ENCODE peak calls at places on chromosome X, in seven cellular contexts. One of them, this sample, is unnamed.

GRCh38 chrX:137574102-137574783 is 8.3 kb downstream of the ZIC3 start:
- DNase-seq in fibroblast of the aortic adventitia: no peak
- DNase-seq in adrenal gland: no peak
- DNase-seq in breast epithelium: no peak
- DNase-seq in IMR-90: no peak
- DNase-seq in naive thymus-derived CD4-positive, alpha-beta T cell: no peak
- DNase-seq in fibroblast of mammary gland: no peak
- DNase-seq in this sample: peak

GRCh38 chrX:106035064-106035463 is 3.5 kb downstream of the SERPINA7 start:
- DNase-seq in fibroblast of the aortic adventitia: no peak
- DNase-seq in adrenal gland: no peak
- DNase-seq in breast epithelium: no peak
- DNase-seq in IMR-90: no peak
- DNase-seq in naive thymus-derived CD4-positive, alpha-beta T cell: no peak
- DNase-seq in fibroblast of mammary gland: no peak
- DNase-seq in this sample: no peak

GRCh38 chrX:101429934-101430333 is 21.9 kb downstream of the HNRNPH2 start:
- DNase-seq in fibroblast of the aortic adventitia: no peak
- DNase-seq in adrenal gland: no peak
- DNase-seq in breast epithelium: no peak
- DNase-seq in IMR-90: peak
- DNase-seq in naive thymus-derived CD4-positive, alpha-beta T cell: no peak
- DNase-seq in fibroblast of mammary gland: peak
- DNase-seq in this sample: no peak

GRCh38 chrX:19846995-19847790 is 40.2 kb downstream of the SH3KBP1 start:
- DNase-seq in fibroblast of the aortic adventitia: peak
- DNase-seq in adrenal gland: peak
- DNase-seq in breast epithelium: no peak
- DNase-seq in IMR-90: peak
- DNase-seq in naive thymus-derived CD4-positive, alpha-beta T cell: no peak
- DNase-seq in fibroblast of mammary gland: peak
- DNase-seq in this sample: no peak

GRCh38 chrX:9436812-9437211 is 28.0 kb upstream of the TBL1X start:
- DNase-seq in fibroblast of the aortic adventitia: no peak
- DNase-seq in adrenal gland: no peak
- DNase-seq in breast epithelium: no peak
- DNase-seq in IMR-90: no peak
- DNase-seq in naive thymus-derived CD4-positive, alpha-beta T cell: no peak
- DNase-seq in fibroblast of mammary gland: no peak
- DNase-seq in this sample: no peak

GRCh38 chrX:44431206-44431605 is 87.7 kb upstream of the EFHC2 start:
- DNase-seq in fibroblast of the aortic adventitia: no peak
- DNase-seq in adrenal gland: no peak
- DNase-seq in breast epithelium: no peak
- DNase-seq in IMR-90: peak
- DNase-seq in naive thymus-derived CD4-positive, alpha-beta T cell: no peak
- DNase-seq in fibroblast of mammary gland: peak
- DNase-seq in this sample: no peak

GRCh38 chrX:103258275-103258674 is 3.3 kb upstream of the TCEAL8 start:
- DNase-seq in fibroblast of the aortic adventitia: no peak
- DNase-seq in adrenal gland: no peak
- DNase-seq in breast epithelium: no peak
- DNase-seq in IMR-90: no peak
- DNase-seq in naive thymus-derived CD4-positive, alpha-beta T cell: no peak
- DNase-seq in fibroblast of mammary gland: no peak
- DNase-seq in this sample: no peak

GRCh38 chrX:126799059-126799458 is 20.5 kb upstream of the PRR32 start:
- DNase-seq in fibroblast of the aortic adventitia: no peak
- DNase-seq in adrenal gland: peak
- DNase-seq in breast epithelium: no peak
- DNase-seq in IMR-90: no peak
- DNase-seq in naive thymus-derived CD4-positive, alpha-beta T cell: no peak
- DNase-seq in fibroblast of mammary gland: no peak
- DNase-seq in this sample: no peak

GRCh38 chrX:48541140-48541814 is 1.8 kb downstream of the TBC1D25 start:
- DNase-seq in fibroblast of the aortic adventitia: no peak
- DNase-seq in adrenal gland: no peak
- DNase-seq in breast epithelium: no peak
- DNase-seq in IMR-90: no peak
- DNase-seq in naive thymus-derived CD4-positive, alpha-beta T cell: no peak
- DNase-seq in fibroblast of mammary gland: no peak
- DNase-seq in this sample: no peak

GRCh38 chrX:108699368-108699767 is 37.0 kb downstream of the IRS4 start:
- DNase-seq in fibroblast of the aortic adventitia: peak
- DNase-seq in adrenal gland: no peak
- DNase-seq in breast epithelium: no peak
- DNase-seq in IMR-90: peak
- DNase-seq in naive thymus-derived CD4-positive, alpha-beta T cell: no peak
- DNase-seq in fibroblast of mammary gland: peak
- DNase-seq in this sample: no peak

GRCh38 chrX:21374163-21374993 is at the start of gene CNKSR2:
- DNase-seq in fibroblast of the aortic adventitia: peak
- DNase-seq in adrenal gland: peak
- DNase-seq in breast epithelium: no peak
- DNase-seq in IMR-90: peak
- DNase-seq in naive thymus-derived CD4-positive, alpha-beta T cell: peak
- DNase-seq in fibroblast of mammary gland: peak
- DNase-seq in this sample: peak

GRCh38 chrX:19707472-19707871 is 179.9 kb downstream of the SH3KBP1 start:
- DNase-seq in fibroblast of the aortic adventitia: no peak
- DNase-seq in adrenal gland: peak
- DNase-seq in breast epithelium: no peak
- DNase-seq in IMR-90: no peak
- DNase-seq in naive thymus-derived CD4-positive, alpha-beta T cell: no peak
- DNase-seq in fibroblast of mammary gland: no peak
- DNase-seq in this sample: no peak

GRCh38 chrX:102959471-102959870 is 22.4 kb downstream of the RAB40AL start:
- DNase-seq in fibroblast of the aortic adventitia: peak
- DNase-seq in adrenal gland: no peak
- DNase-seq in breast epithelium: no peak
- DNase-seq in IMR-90: peak
- DNase-seq in naive thymus-derived CD4-positive, alpha-beta T cell: no peak
- DNase-seq in fibroblast of mammary gland: peak
- DNase-seq in this sample: no peak

DNA sequence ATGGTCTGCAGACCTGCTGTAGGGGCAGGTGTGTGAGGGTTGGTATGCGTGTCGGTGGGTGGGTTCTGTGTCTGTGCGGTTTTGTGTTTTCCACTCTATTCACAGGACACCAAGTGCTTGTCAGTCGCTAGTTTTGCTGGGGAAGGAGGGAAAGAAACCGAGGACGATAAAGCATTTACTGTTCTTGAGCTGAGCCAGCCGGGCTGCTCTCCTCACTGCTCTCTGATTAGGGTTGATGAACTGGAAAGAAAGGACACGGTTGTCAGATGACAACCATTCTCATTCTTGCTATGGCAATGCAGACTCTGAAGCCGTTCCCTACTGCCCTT is 808 bp downstream of the EGFL6 start:
- DNase-seq in fibroblast of the aortic adventitia: no peak
- DNase-seq in adrenal gland: no peak
- DNase-seq in breast epithelium: no peak
- DNase-seq in IMR-90: no peak
- DNase-seq in naive thymus-derived CD4-positive, alpha-beta T cell: no peak
- DNase-seq in fibroblast of mammary gland: no peak
- DNase-seq in this sample: no peak
- H3K4me3 ChIP-seq in fibroblast of the aortic adventitia: no peak
- H3K4me3 ChIP-seq in adrenal gland: no peak
- H3K4me3 ChIP-seq in breast epithelium: no peak
- H3K4me3 ChIP-seq in IMR-90: no peak
- H3K4me3 ChIP-seq in naive thymus-derived CD4-positive, alpha-beta T cell: no peak
- H3K4me3 ChIP-seq in fibroblast of mammary gland: no peak
- H3K4me3 ChIP-seq in this sample: no peak

GRCh38 chrX:40154229-40154852 is 56.6 kb upstream of the BCOR start:
- DNase-seq in fibroblast of the aortic adventitia: no peak
- DNase-seq in adrenal gland: peak
- DNase-seq in breast epithelium: no peak
- DNase-seq in IMR-90: no peak
- DNase-seq in naive thymus-derived CD4-positive, alpha-beta T cell: no peak
- DNase-seq in fibroblast of mammary gland: no peak
- DNase-seq in this sample: peak

GRCh38 chrX:40154853-40155616 is 57.3 kb upstream of the BCOR start:
- DNase-seq in fibroblast of the aortic adventitia: peak
- DNase-seq in adrenal gland: peak
- DNase-seq in breast epithelium: no peak
- DNase-seq in IMR-90: peak
- DNase-seq in naive thymus-derived CD4-positive, alpha-beta T cell: no peak
- DNase-seq in fibroblast of mammary gland: peak
- DNase-seq in this sample: no peak

GRCh38 chrX:40156472-40157227 is 58.9 kb upstream of the BCOR start:
- DNase-seq in fibroblast of the aortic adventitia: no peak
- DNase-seq in adrenal gland: no peak
- DNase-seq in breast epithelium: no peak
- DNase-seq in IMR-90: no peak
- DNase-seq in naive thymus-derived CD4-positive, alpha-beta T cell: no peak
- DNase-seq in fibroblast of mammary gland: no peak
- DNase-seq in this sample: no peak

GRCh38 chrX:40157228-40158035 is 59.7 kb upstream of the BCOR start:
- DNase-seq in fibroblast of the aortic adventitia: no peak
- DNase-seq in adrenal gland: no peak
- DNase-seq in breast epithelium: no peak
- DNase-seq in IMR-90: no peak
- DNase-seq in naive thymus-derived CD4-positive, alpha-beta T cell: no peak
- DNase-seq in fibroblast of mammary gland: no peak
- DNase-seq in this sample: no peak

DNA sequence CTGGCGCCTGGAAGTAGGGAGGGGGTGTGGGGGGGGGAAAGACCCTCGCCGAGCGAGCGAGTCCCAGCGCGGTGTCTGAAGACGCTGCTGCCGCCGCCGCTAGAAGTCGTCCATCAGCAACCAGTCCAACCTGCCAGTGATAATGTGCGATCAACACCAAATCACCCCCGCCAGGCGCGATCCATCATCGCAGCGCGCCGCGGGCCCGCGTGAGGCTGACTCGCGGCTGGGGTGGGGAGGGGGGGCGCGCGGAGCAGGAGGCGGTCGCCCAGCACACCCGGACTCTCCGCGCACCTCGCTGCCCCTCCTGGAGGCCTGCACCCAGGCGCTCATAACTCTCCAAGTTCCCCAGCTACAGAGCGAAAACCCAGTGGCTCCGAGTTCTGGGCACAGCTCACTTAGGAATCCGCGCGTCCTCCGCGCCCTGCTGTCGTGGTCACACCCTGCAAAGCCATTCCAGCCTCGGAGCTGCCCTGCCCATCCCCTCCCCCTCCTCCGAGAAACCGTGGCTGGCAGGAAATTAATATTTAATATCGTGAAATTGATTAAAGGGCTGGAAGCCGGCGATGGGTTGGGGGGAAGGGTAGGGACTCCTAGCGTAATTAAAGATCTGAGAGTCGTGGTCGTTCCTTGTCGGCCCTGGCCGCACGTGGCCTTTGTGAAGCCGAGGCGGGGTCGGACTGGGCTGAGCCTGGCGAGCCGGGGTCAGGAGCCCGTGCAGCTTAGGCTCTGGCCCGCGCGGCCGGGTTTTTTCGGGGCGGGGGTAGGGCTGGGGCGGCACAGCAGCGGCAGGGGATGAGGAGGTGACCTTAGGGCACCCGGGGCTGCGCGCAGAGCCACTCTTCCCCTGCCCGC is 58.1 kb upstream of the BCOR start:
- DNase-seq in fibroblast of the aortic adventitia: no peak
- DNase-seq in adrenal gland: no peak
- DNase-seq in breast epithelium: no peak
- DNase-seq in IMR-90: no peak
- DNase-seq in naive thymus-derived CD4-positive, alpha-beta T cell: no peak
- DNase-seq in fibroblast of mammary gland: no peak
- DNase-seq in this sample: no peak
- H3K4me3 ChIP-seq in fibroblast of the aortic adventitia: no peak
- H3K4me3 ChIP-seq in adrenal gland: peak
- H3K4me3 ChIP-seq in breast epithelium: peak
- H3K4me3 ChIP-seq in IMR-90: no peak
- H3K4me3 ChIP-seq in naive thymus-derived CD4-positive, alpha-beta T cell: peak
- H3K4me3 ChIP-seq in fibroblast of mammary gland: no peak
- H3K4me3 ChIP-seq in this sample: no peak

GRCh38 chrX:70196961-70197805 is 19.9 kb downstream of the DGAT2L6 start:
- DNase-seq in fibroblast of the aortic adventitia: peak
- DNase-seq in adrenal gland: peak
- DNase-seq in breast epithelium: no peak
- DNase-seq in IMR-90: peak
- DNase-seq in naive thymus-derived CD4-positive, alpha-beta T cell: peak
- DNase-seq in fibroblast of mammary gland: peak
- DNase-seq in this sample: no peak
- H3K4me3 ChIP-seq in fibroblast of the aortic adventitia: no peak
- H3K4me3 ChIP-seq in adrenal gland: no peak
- H3K4me3 ChIP-seq in breast epithelium: no peak
- H3K4me3 ChIP-seq in IMR-90: no peak
- H3K4me3 ChIP-seq in naive thymus-derived CD4-positive, alpha-beta T cell: no peak
- H3K4me3 ChIP-seq in fibroblast of mammary gland: no peak
- H3K4me3 ChIP-seq in this sample: no peak

GRCh38 chrX:17563515-17563914 is 173.8 kb upstream of the SCML1 start:
- DNase-seq in fibroblast of the aortic adventitia: no peak
- DNase-seq in adrenal gland: no peak
- DNase-seq in breast epithelium: no peak
- DNase-seq in IMR-90: peak
- DNase-seq in naive thymus-derived CD4-positive, alpha-beta T cell: no peak
- DNase-seq in fibroblast of mammary gland: peak
- DNase-seq in this sample: no peak
- H3K4me3 ChIP-seq in fibroblast of the aortic adventitia: no peak
- H3K4me3 ChIP-seq in adrenal gland: no peak
- H3K4me3 ChIP-seq in breast epithelium: no peak
- H3K4me3 ChIP-seq in IMR-90: no peak
- H3K4me3 ChIP-seq in naive thymus-derived CD4-positive, alpha-beta T cell: no peak
- H3K4me3 ChIP-seq in fibroblast of mammary gland: no peak
- H3K4me3 ChIP-seq in this sample: no peak

DNA sequence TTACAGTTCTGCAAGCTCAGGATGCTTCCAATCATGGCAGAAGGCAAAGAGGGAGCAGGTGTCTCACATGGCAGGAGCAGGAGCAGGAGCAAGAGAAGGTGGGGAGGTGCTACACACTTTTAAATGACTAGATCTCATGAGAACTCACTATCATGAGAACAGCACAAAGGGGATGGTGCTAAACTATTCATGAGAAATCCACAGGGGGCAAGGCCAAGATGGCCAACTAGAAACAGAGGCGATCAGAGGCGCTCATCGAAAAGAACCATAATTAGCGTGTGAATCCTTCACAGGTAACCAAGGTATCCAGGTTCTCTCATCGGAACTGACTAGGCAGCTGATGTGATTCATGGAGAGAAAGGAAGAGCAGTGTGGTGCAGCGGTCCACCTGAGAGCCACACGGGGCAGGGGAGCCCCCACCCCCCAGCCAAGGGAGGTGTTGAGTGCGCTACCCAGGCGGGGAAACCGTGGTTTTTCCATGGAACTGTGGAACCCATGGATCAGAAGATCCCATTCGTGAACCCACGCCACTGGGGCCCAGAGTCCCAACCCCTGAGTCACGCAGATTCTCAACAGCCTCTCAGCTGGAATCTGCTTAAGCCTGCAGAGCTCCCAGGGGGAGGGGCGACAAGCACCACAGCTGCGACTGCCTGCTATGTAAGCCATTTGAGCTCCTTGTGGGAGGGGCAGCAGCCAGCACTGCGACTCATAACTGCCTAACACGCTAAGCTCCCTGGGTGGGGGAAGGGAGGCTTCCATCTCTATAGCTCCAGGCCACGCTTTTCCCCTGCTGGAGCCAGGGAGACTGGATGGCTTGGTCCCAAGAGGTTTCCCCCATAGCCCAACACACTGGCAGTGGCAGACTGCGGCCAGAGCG is 46.7 kb downstream of the FGF16 start:
- DNase-seq in fibroblast of the aortic adventitia: peak
- DNase-seq in adrenal gland: no peak
- DNase-seq in breast epithelium: no peak
- DNase-seq in IMR-90: peak
- DNase-seq in naive thymus-derived CD4-positive, alpha-beta T cell: no peak
- DNase-seq in fibroblast of mammary gland: peak
- DNase-seq in this sample: no peak
- H3K4me3 ChIP-seq in fibroblast of the aortic adventitia: no peak
- H3K4me3 ChIP-seq in adrenal gland: no peak
- H3K4me3 ChIP-seq in breast epithelium: no peak
- H3K4me3 ChIP-seq in IMR-90: no peak
- H3K4me3 ChIP-seq in naive thymus-derived CD4-positive, alpha-beta T cell: no peak
- H3K4me3 ChIP-seq in fibroblast of mammary gland: no peak
- H3K4me3 ChIP-seq in this sample: no peak